ENCODE peak calls at places on chromosomes 11 and 22, in seven cellular contexts. N is lower lobe of right lung, E is GM23248, B is heart left ventricle, C is left ventricle myocardium inferior, L is breast epithelium, Z is PC-3. Q is an unnamed sample. For H3K27me3 and H3K36me3, the result is how much of the 10 kb centered on the place peaks cover.

GRCh38 chr11:70500076-70500847 is 101.9 kb downstream of the CTTN start:
- DNase-seq in B (no peak), E (no peak), C (peak), N (peak), Z (no peak), L (no peak), Q (no peak)

GRCh38 chr22:47716890-47717615 is 954.6 kb downstream of the TBC1D22A start:
- DNase-seq in N (no peak), C (no peak), E (no peak), Z (no peak), L (no peak), B (no peak), Q (no peak)

GRCh38 chr11:91790346-91790745 is 434.3 kb upstream of the FAT3 start:
- DNase-seq in L (no peak), C (no peak), N (no peak), Z (no peak), E (no peak), B (no peak), Q (no peak)

GRCh38 chr11:125300791-125301218 is 136.3 kb downstream of the PKNOX2 start:
- DNase-seq in N (no peak), E (peak), L (no peak), B (no peak), C (peak), Z (peak), Q (peak)

GRCh38 chr22:24942301-24942700 is 4.2 kb downstream of the LHFPL7 start:
- DNase-seq in Z (no peak), B (no peak), L (no peak), E (no peak), N (no peak), C (no peak), Q (no peak)

GRCh38 chr11:123054301-123055065 is 7.5 kb downstream of the HSPA8 start:
- DNase-seq in B (no peak), L (no peak), E (peak), C (no peak), Z (peak), N (no peak), Q (peak)

GRCh38 chr11:69878927-69879733 is 59.9 kb upstream of the FGF3 start:
- DNase-seq in N (peak), Z (no peak), B (no peak), C (peak), L (no peak), E (no peak), Q (no peak)

GRCh38 chr22:42919199-42919598 is 62.1 kb upstream of the ARFGAP3 start:
- DNase-seq in E (peak), Z (peak), N (no peak), L (no peak), B (no peak), C (no peak), Q (no peak)

GRCh38 chr22:27682438-27682837 is 119.1 kb downstream of the MN1 start:
- DNase-seq in N (no peak), C (no peak), Z (no peak), E (peak), B (no peak), L (no peak), Q (no peak)

GRCh38 chr11:70220920-70221319 is 17.8 kb downstream of the FADD start:
- DNase-seq in E (no peak), C (no peak), Z (peak), N (no peak), B (no peak), L (no peak), Q (no peak)

GRCh38 chr11:74085542-74085892 is 76.6 kb upstream of the UCP3 start:
- DNase-seq in L (no peak), E (peak), Z (peak), C (no peak), N (no peak), B (no peak), Q (no peak)

GRCh38 chr22:30634477-30635233 is 926 bp upstream of the SLC35E4 start:
- DNase-seq in Z (peak), N (peak), L (peak), C (peak), B (peak), E (peak), Q (peak)

GRCh38 chr11:68213135-68213515 is at the start of gene KMT5B:
- DNase-seq in E (no peak), B (peak), N (no peak), L (no peak), Z (peak), C (peak), Q (no peak)

GRCh38 chr11:120096326-120096725 is 41.6 kb downstream of the TRIM29 start:
- DNase-seq in E (no peak), N (no peak), Z (no peak), C (no peak), B (no peak), L (no peak), Q (no peak)

GRCh38 chr11:26944866-26945664 is 48.8 kb upstream of the FIBIN start:
- DNase-seq in C (no peak), B (no peak), E (peak), N (no peak), Z (no peak), L (no peak), Q (no peak)

GRCh38 chr11:73193251-73194033 is 24.6 kb upstream of the P2RY2 start:
- DNase-seq in E (no peak), C (no peak), Z (peak), B (no peak), L (no peak), N (no peak), Q (peak)

GRCh38 chr11:68942751-68943271 is 38.0 kb downstream of the MRGPRD start:
- DNase-seq in Z (no peak), B (no peak), E (no peak), N (no peak), C (no peak), L (peak), Q (no peak)

GRCh38 chr11:117621226-117621625 is 175.8 kb downstream of the DSCAML1 start:
- DNase-seq in N (no peak), L (no peak), E (peak), Z (peak), B (no peak), C (no peak), Q (peak)

GRCh38 chr11:65435981-65436411 is 13.4 kb downstream of the NEAT1 start:
- DNase-seq in E (peak), C (no peak), N (no peak), Z (no peak), L (peak), B (peak), Q (no peak)

GRCh38 chr22:49880281-49880680 is 26.6 kb downstream of the ZBED4 start:
- DNase-seq in N (no peak), L (no peak), C (no peak), E (no peak), Z (no peak), B (no peak), Q (no peak)

GRCh38 chr11:103051986-103052385 is 40.0 kb downstream of the DCUN1D5 start:
- DNase-seq in B (no peak), N (no peak), C (no peak), E (peak), Z (peak), L (no peak), Q (no peak)

GRCh38 chr11:103051158-103051801 is 40.7 kb downstream of the DCUN1D5 start:
- DNase-seq in L (no peak), B (no peak), Z (peak), E (peak), C (no peak), N (no peak), Q (no peak)

GRCh38 chr11:103043826-103044688 is 47.9 kb downstream of the DCUN1D5 start:
- DNase-seq in N (no peak), B (no peak), C (no peak), Z (no peak), E (peak), L (no peak), Q (peak)

DNA sequence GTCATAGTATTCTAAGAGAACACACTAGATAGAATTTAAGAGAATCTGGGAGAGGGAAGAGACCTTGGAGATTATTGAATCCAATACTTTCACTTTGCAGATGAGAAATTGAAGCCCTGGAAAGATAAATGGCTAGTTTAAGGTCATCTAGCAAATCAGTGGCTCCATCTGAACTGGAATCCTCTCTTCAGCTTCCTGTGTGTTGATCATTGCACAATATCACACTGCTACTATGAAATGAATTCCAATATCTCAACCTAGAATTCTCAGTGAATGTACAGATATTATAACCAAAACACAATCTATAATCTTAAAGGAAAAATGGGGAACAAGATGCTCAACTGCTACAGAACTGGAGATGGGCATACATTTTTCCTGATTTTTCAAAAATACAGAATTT is 44.1 kb downstream of the DCUN1D5 start:
- DNase-seq in B (no peak), Z (no peak), E (peak), L (no peak), C (no peak), N (no peak), Q (no peak)
- H3K4me3 ChIP-seq in B (no peak), Z (no peak), E (no peak), L (no peak), C (no peak), N (no peak), Q (no peak)

GRCh38 chr22:29509298-29509697 is 29.3 kb downstream of the NEFH start:
- DNase-seq in L (no peak), Z (no peak), B (no peak), E (no peak), C (no peak), N (no peak), Q (no peak)

GRCh38 chr22:29512031-29512430 is 32.0 kb downstream of the NEFH start:
- DNase-seq in E (no peak), L (no peak), C (no peak), Z (no peak), B (no peak), N (no peak), Q (no peak)

GRCh38 chr22:29510542-29510941 is 30.5 kb downstream of the NEFH start:
- DNase-seq in B (no peak), E (no peak), C (no peak), Z (no peak), L (no peak), N (no peak), Q (no peak)

GRCh38 chr22:29509815-29510214 is 29.8 kb downstream of the NEFH start:
- DNase-seq in Z (no peak), L (no peak), E (no peak), B (no peak), C (no peak), N (no peak), Q (no peak)

GRCh38 chr22:29511126-29511854 is 31.3 kb downstream of the NEFH start:
- DNase-seq in Z (no peak), N (no peak), E (no peak), L (no peak), C (no peak), B (no peak), Q (no peak)
- H3K27me3 ChIP-seq in Z (under half), N (under half), E (under half), L (under half), C (under half), B (under half), Q (under half)

DNA sequence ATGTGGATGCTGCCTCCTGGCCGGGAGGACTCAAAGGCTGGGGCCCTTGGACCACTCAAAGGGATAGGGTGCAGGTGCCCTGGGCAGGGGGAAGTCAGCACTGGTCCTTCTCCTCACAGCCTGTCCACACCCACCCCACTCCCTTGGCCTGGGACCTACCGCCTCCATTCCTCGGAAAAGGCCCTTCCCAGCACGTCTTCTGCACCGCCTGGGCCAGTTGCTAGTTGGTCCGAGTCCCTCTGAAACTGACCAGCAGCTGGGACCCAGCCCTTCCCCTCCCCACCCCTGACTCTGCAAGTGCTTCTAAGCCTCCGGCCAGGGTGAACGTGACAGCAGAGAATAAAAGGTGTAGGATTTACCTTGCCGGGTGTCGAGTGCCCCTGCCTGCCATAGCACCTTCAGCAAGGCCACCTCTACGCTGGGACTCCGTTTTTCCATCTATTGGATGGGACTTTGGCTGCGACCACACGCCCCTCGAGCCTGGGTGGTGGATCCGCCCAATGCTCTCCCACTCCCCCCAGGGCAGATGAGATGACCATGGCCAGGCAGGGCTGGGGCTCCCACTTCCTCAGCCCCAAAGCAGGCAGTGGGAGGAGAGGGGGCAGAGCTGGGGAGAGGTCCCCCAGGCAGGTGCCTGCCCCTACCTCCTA is 37.3 kb downstream of the OSBPL5 start:
- DNase-seq in L (no peak), C (peak), B (no peak), N (peak), Z (no peak), E (no peak), Q (no peak)
- H3K36me3 ChIP-seq in L (under half), C (under half), B (under half), N (under half), Z (under half), E (under half), Q (under half)

GRCh38 chr22:22384668-22385244 is 123.8 kb downstream of the ZNF280B start:
- DNase-seq in B (no peak), E (no peak), N (no peak), C (no peak), Z (no peak), L (no peak), Q (no peak)
- H3K4me3 ChIP-seq in B (no peak), E (no peak), N (no peak), C (no peak), Z (no peak), L (no peak), Q (no peak)

GRCh38 chr11:134516529-134516928 is 104.5 kb upstream of the B3GAT1 start:
- DNase-seq in B (no peak), L (no peak), C (peak), N (peak), Z (no peak), E (no peak), Q (no peak)

GRCh38 chr11:134512791-134513538 is 100.9 kb upstream of the B3GAT1 start:
- DNase-seq in E (no peak), B (no peak), C (no peak), N (peak), Z (no peak), L (no peak), Q (no peak)

GRCh38 chr11:134515081-134515960 is 103.3 kb upstream of the B3GAT1 start:
- DNase-seq in E (no peak), C (no peak), B (no peak), N (peak), Z (no peak), L (no peak), Q (no peak)

GRCh38 chr11:134513585-134514120 is 101.6 kb upstream of the B3GAT1 start:
- DNase-seq in B (no peak), E (no peak), C (no peak), Z (no peak), N (peak), L (no peak), Q (no peak)

DNA sequence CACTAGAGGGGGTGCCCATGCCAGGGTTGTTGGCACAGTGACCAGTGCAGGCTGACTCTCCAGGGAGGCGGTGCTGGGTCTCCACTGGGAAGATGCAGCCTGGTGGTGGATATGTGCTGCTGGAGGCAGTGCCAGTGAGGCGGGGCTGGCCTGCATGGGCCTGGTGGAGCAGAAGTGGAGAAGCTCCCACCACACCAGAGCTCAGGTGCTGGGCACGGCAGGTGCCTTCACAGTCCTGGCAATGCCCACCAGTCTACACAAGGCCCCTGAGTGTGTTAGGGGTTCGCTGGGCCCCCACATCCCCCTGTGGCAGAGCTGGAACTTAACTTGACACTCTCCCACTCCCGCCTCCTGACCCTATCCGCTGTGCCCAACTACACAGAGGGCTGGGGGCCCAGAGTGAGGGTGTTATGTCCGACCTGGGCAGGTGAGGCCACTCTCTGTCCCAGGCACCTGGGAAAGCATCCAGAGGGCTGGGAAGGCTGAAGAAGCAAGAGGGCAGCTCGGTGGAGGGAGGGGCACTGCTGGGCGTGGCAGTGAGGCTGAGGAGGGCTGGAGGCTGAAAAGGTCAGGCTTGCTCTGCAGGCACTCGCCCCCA is 102.4 kb upstream of the B3GAT1 start:
- DNase-seq in N (peak), L (no peak), Z (no peak), C (no peak), B (no peak), E (no peak), Q (no peak)
- H3K27me3 ChIP-seq in N (under half), L (half or more), Z (half or more), C (half or more), B (under half), E (under half), Q (under half)

DNA sequence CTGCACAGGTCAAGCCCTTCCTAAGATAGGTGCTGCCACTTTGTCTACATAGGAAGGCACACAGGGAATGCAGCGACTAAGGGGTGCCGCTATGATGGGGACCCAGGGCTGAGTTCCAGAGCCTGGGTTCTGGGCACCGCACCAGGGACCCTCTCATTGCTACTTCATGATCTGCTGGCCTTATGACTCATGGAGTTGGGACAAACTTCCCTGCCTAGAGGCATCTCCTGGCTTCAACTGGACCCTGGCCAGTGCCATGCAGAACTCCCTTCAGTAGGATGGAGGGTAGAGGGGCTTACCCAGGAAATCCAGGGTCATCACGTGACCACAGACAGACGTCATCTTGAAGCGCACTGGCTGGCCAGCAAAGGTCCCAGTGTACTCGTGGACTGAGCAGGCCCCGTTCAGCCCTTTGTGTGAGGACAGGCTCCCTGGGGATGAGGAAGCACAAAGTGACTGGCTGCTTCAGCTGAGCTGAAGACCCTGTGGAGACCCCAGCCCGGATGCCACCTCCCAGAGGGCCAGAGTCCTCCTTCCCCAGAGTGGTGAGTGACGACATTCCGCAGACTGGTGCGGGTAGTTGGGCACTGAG is 8.4 kb downstream of the TOP3B start:
- DNase-seq in Z (no peak), C (no peak), B (no peak), L (no peak), N (peak), E (no peak), Q (no peak)
- H3K36me3 ChIP-seq in Z (under half), C (half or more), B (half or more), L (under half), N (half or more), E (under half), Q (under half)

Q was measured in bronchial epithelial cell.